ENCODE peak calls at places on chromosomes 7 and 10, in six cellular contexts. F, J, L, I, T and Y are unnamed samples.

GRCh38 chr7:4694653-4695335 is 12.7 kb downstream of the FOXK1 start:
- DNase-seq in F (no peak), J (no peak), L (peak), I (no peak), T (no peak), Y (no peak)

GRCh38 chr7:141079223-141079622 is 5.4 kb downstream of the TMEM178B start:
- DNase-seq in F (no peak), J (no peak), L (no peak), I (no peak), T (no peak), Y (no peak)

GRCh38 chr7:33039257-33039904 is 23.2 kb downstream of the NT5C3A start:
- DNase-seq in F (no peak), J (no peak), L (peak), I (no peak), T (no peak), Y (no peak)

GRCh38 chr10:43237128-43237527 is 29.7 kb downstream of the RASGEF1A start:
- DNase-seq in F (no peak), J (peak), L (no peak), I (no peak), T (no peak), Y (no peak)

GRCh38 chr10:74079028-74079913 is 71.4 kb downstream of the AP3M1 start:
- DNase-seq in F (no peak), J (no peak), L (peak), I (no peak), T (no peak), Y (no peak)

GRCh38 chr7:3432916-3433315 is 131.9 kb downstream of the SDK1 start:
- DNase-seq in F (no peak), J (no peak), L (peak), I (no peak), T (no peak), Y (no peak)

GRCh38 chr10:88293073-88293472 is 290.0 kb downstream of the RNLS start:
- DNase-seq in F (no peak), J (no peak), L (peak), I (no peak), T (no peak), Y (no peak)

GRCh38 chr10:126216221-126216701 is 172.0 kb downstream of the ADAM12 start:
- DNase-seq in F (no peak), J (no peak), L (peak), I (no peak), T (no peak), Y (no peak)

GRCh38 chr7:151115121-151115835 is 29.0 kb downstream of the AGAP3 start:
- DNase-seq in F (no peak), J (peak), L (peak), I (no peak), T (no peak), Y (no peak)

GRCh38 chr10:7767209-7767608 is 20.6 kb downstream of the KIN start:
- DNase-seq in F (no peak), J (no peak), L (peak), I (no peak), T (no peak), Y (no peak)

GRCh38 chr7:93958216-93958615 is 36.7 kb downstream of the GNG11 start:
- DNase-seq in F (no peak), J (no peak), L (peak), I (no peak), T (no peak), Y (no peak)